ENCODE peak calls at places on chromosomes 13 and 19, in six cellular contexts. K, J, X, I, M and N are unnamed samples.

GRCh38 chr19:17243854-17244617 is 1.7 kb downstream of the NR2F6 start:
- DNase-seq in J (no peak), I (no peak), X (no peak), M (no peak), K (peak; percentile 76), N (no peak)

GRCh38 chr13:93637852-93638251 is 411.2 kb downstream of the GPC6 start:
- DNase-seq in X (no peak), J (no peak), K (no peak), M (no peak), I (no peak), N (no peak)

GRCh38 chr13:30346159-30346788 is 38.9 kb upstream of the KATNAL1 start:
- DNase-seq in M (no peak), X (peak; percentile 74), J (no peak), I (peak; percentile 17), K (peak; percentile 34), N (no peak)

GRCh38 chr19:45117167-45117594 is 24.2 kb downstream of the PPP1R37 start:
- DNase-seq in I (no peak), K (no peak), X (peak; percentile 83), M (peak; percentile 24), J (peak; percentile 69), N (peak; percentile 10)

GRCh38 chr13:113623491-113624234 is 34.3 kb downstream of the ATP4B start:
- DNase-seq in K (no peak), X (no peak), M (no peak), J (no peak), I (no peak), N (no peak)

GRCh38 chr13:91355099-91355825 is 7.8 kb downstream of the MIR17HG start:
- DNase-seq in I (no peak), J (no peak), X (no peak), K (no peak), M (no peak), N (no peak)

GRCh38 chr19:30978639-30979038 is 370.6 kb downstream of the TSHZ3 start:
- DNase-seq in M (no peak), X (no peak), J (no peak), K (no peak), I (no peak), N (no peak)

GRCh38 chr19:38274734-38275133 is 10.4 kb downstream of the SPINT2 start:
- DNase-seq in J (no peak), I (no peak), K (peak; percentile 58), M (no peak), X (no peak), N (no peak)

GRCh38 chr13:44191103-44191502 is 182.5 kb upstream of the SERP2 start:
- DNase-seq in K (no peak), J (no peak), X (no peak), I (no peak), M (no peak), N (no peak)

GRCh38 chr19:33202546-33203507 is 8.7 kb downstream of the LRP3 start:
- DNase-seq in I (no peak), X (no peak), J (no peak), K (no peak), M (no peak), N (no peak)

GRCh38 chr19:30711296-30711695 is 339.1 kb downstream of the ZNF536 start:
- DNase-seq in K (no peak), J (no peak), I (no peak), M (no peak), X (no peak), N (peak; percentile 19)

GRCh38 chr19:31943305-31943704 is 402.1 kb upstream of the ZNF507 start:
- DNase-seq in K (no peak), M (no peak), J (no peak), X (no peak), I (no peak), N (peak; percentile 21)

GRCh38 chr13:112254900-112255299 is 121.3 kb upstream of the SPACA7 start:
- DNase-seq in J (no peak), I (no peak), K (peak; percentile 9), X (no peak), M (no peak), N (no peak)

GRCh38 chr19:35140207-35140897 is 1.7 kb downstream of the FXYD1 start:
- DNase-seq in J (no peak), X (no peak), K (no peak), M (no peak), I (no peak), N (no peak)

GRCh38 chr13:74306496-74306895 is 172.3 kb upstream of the KLF12 start:
- DNase-seq in X (no peak), I (no peak), K (no peak), J (no peak), M (peak; percentile 10), N (peak; percentile 30)

GRCh38 chr19:32976223-32976805 is 4.3 kb downstream of the FAAP24 start:
- DNase-seq in X (peak; percentile 90), I (peak; percentile 22), M (peak; percentile 51), K (peak; percentile 88), J (peak; percentile 12), N (peak; percentile 32)

GRCh38 chr19:41261474-41262190 is 2.5 kb upstream of the HNRNPUL1 start:
- DNase-seq in J (no peak), M (no peak), I (no peak), K (peak; percentile 22), X (peak; percentile 30), N (no peak)

GRCh38 chr13:111941845-111942447 is 125.0 kb upstream of the SOX1 start:
- DNase-seq in K (no peak), M (no peak), J (no peak), X (no peak), I (no peak), N (no peak)

GRCh38 chr13:26855921-26856320 is 95.3 kb upstream of the GPR12 start:
- DNase-seq in K (no peak), I (no peak), X (no peak), J (no peak), M (no peak), N (no peak)

GRCh38 chr19:41646589-41647204 is 19.8 kb upstream of the CEACAM4 start:
- DNase-seq in J (no peak), M (no peak), X (peak; percentile 85), I (no peak), K (no peak), N (no peak)

GRCh38 chr19:49468746-49469447 is 5.1 kb upstream of the FLT3LG start:
- DNase-seq in J (no peak), M (peak; percentile 27), I (peak; percentile 89), K (peak; percentile 67), X (peak; percentile 85), N (no peak)

GRCh38 chr19:11814707-11815050 is 606 bp downstream of the ZNF440 start:
- DNase-seq in M (no peak), J (no peak), I (no peak), X (no peak), K (peak; percentile 37), N (peak; percentile 1)

GRCh38 chr13:24228852-24229458 is 68.4 kb downstream of the SPATA13 start:
- DNase-seq in X (no peak), I (no peak), K (peak; percentile 54), M (peak; percentile 60), J (peak; percentile 12), N (peak; percentile 32)

GRCh38 chr19:51724543-51724942 is 752 bp upstream of the HAS1 start:
- DNase-seq in J (no peak), X (no peak), K (no peak), M (no peak), I (no peak), N (no peak)

GRCh38 chr13:114099191-114099590 is 33.2 kb downstream of the RASA3 start:
- DNase-seq in K (peak; percentile 47), I (no peak), X (no peak), M (no peak), J (no peak), N (peak; percentile 27)

GRCh38 chr13:75365724-75366173 is 116.2 kb downstream of the TBC1D4 start:
- DNase-seq in J (no peak), I (no peak), X (no peak), K (no peak), M (no peak), N (no peak)

GRCh38 chr13:110283661-110284516 is 23.1 kb downstream of the COL4A1 start:
- DNase-seq in K (no peak), I (no peak), X (no peak), J (no peak), M (no peak), N (no peak)

GRCh38 chr19:16654621-16655020 is 5.3 kb downstream of the SMIM7 start:
- DNase-seq in M (no peak), J (no peak), X (no peak), I (no peak), K (no peak), N (no peak)

GRCh38 chr19:9961103-9961502 is 24.8 kb upstream of the OLFM2 start:
- DNase-seq in I (no peak), M (no peak), J (no peak), X (no peak), K (no peak), N (no peak)

GRCh38 chr13:101919541-101920306 is 467.2 kb downstream of the ITGBL1 start:
- DNase-seq in M (peak; percentile 57), X (no peak), I (no peak), K (no peak), J (peak; percentile 91), N (no peak)

GRCh38 chr13:114053026-114053425 is 79.2 kb upstream of the C13orf46 start:
- DNase-seq in M (no peak), J (no peak), K (no peak), I (no peak), X (no peak), N (no peak)

GRCh38 chr13:108268713-108269112 is 805 bp upstream of the TNFSF13B start:
- DNase-seq in X (no peak), M (no peak), K (no peak), I (no peak), J (no peak), N (no peak)

GRCh38 chr13:108963846-108964600 is 334.6 kb downstream of the MYO16 start:
- DNase-seq in J (no peak), K (no peak), X (no peak), I (no peak), M (no peak), N (no peak)

GRCh38 chr13:78610381-78610883 is 7.1 kb upstream of the POU4F1 start:
- DNase-seq in I (no peak), K (no peak), M (no peak), X (no peak), J (no peak), N (peak; percentile 41)

GRCh38 chr13:40273173-40274000 is 393.1 kb downstream of the FOXO1 start:
- DNase-seq in I (no peak), J (no peak), M (no peak), K (no peak), X (no peak), N (no peak)

GRCh38 chr19:12723383-12723642 is 419 bp downstream of the TNPO2 start:
- DNase-seq in I (no peak), J (no peak), X (peak; percentile 34), K (no peak), M (no peak), N (no peak)

GRCh38 chr19:16025108-16026101 is 50.9 kb upstream of the TPM4 start:
- DNase-seq in M (no peak), K (no peak), X (no peak), J (no peak), I (no peak), N (no peak)